ENCODE peak calls at places on chromosomes 2 and 18, in four cellular contexts. O is upper lobe of left lung, T is transverse colon, I is K562. M is an unnamed sample.

GRCh38 chr2:121356058-121356640 is 71.1 kb upstream of the TFCP2L1 start:
- DNase-seq in I (peak; percentile 58), T (peak; percentile 59), O (no peak), M (peak; percentile 60)

GRCh38 chr18:36186461-36187137 is 698 bp upstream of the MOCOS start:
- DNase-seq in O (peak; percentile 90), I (peak; percentile 64), T (peak; percentile 71), M (no peak)

GRCh38 chr2:30155889-30156658 is 9.3 kb downstream of the YPEL5 start:
- DNase-seq in O (no peak), I (no peak), T (no peak), M (no peak)

GRCh38 chr2:232088771-232089170 is 127.3 kb downstream of the DIS3L2 start:
- DNase-seq in T (no peak), I (no peak), O (no peak), M (no peak)

GRCh38 chr2:152468832-152469692 is 134.1 kb downstream of the FMNL2 start:
- DNase-seq in T (peak; percentile 16), O (no peak), I (no peak), M (no peak)

GRCh38 chr2:33073018-33073417 is 126.3 kb downstream of the LTBP1 start:
- DNase-seq in T (no peak), O (no peak), I (no peak), M (no peak)

GRCh38 chr2:160492401-160493226 is 993 bp downstream of the RBMS1 start:
- DNase-seq in O (peak; percentile 94), T (peak; percentile 56), I (peak; percentile 23), M (peak; percentile 42)

GRCh38 chr2:133825778-133826177 is 257.5 kb upstream of the NCKAP5 start:
- DNase-seq in I (no peak), O (no peak), T (no peak), M (no peak)

GRCh38 chr2:201116959-201117734 is 1.2 kb downstream of the CFLAR start:
- DNase-seq in T (peak; percentile 65), O (no peak), I (peak; percentile 54), M (peak; percentile 76)

GRCh38 chr2:121530210-121530562 is 494 bp upstream of the RNU4ATAC start:
- DNase-seq in O (no peak), I (peak; percentile 74), T (peak; percentile 75), M (no peak)

GRCh38 chr2:217086038-217086522 is 226.2 kb upstream of the TNP1 start:
- DNase-seq in T (no peak), I (no peak), O (no peak), M (peak; percentile 33)

GRCh38 chr2:161030260-161031063 is 129.8 kb upstream of the TANK start:
- DNase-seq in T (peak; percentile 10), I (no peak), O (no peak), M (no peak)

GRCh38 chr2:17851731-17852585 is 26.5 kb upstream of the KCNS3 start:
- DNase-seq in T (peak; percentile 47), I (peak; percentile 58), O (peak; percentile 6), M (peak; percentile 26)

GRCh38 chr2:45675130-45675812 is 23.8 kb downstream of the PRKCE start:
- DNase-seq in I (no peak), T (peak; percentile 56), O (no peak), M (no peak)

GRCh38 chr2:45826476-45826875 is 175.0 kb downstream of the PRKCE start:
- DNase-seq in O (no peak), I (no peak), T (no peak), M (no peak)

GRCh38 chr2:8003462-8004075 is 678.3 kb upstream of the ID2 start:
- DNase-seq in O (peak; percentile 62), T (peak; percentile 19), I (no peak), M (peak; percentile 32)

GRCh38 chr2:178123163-178123562 is 10.9 kb downstream of the RBM45 start:
- DNase-seq in I (no peak), T (no peak), O (no peak), M (no peak)

GRCh38 chr2:45910473-45911060 is 259.1 kb downstream of the PRKCE start:
- DNase-seq in T (no peak), O (peak; percentile 17), I (no peak), M (no peak)

GRCh38 chr18:57231846-57232245 is 85.0 kb downstream of the BOD1L2 start:
- DNase-seq in T (no peak), I (no peak), O (peak; percentile 15), M (no peak)

DNA sequence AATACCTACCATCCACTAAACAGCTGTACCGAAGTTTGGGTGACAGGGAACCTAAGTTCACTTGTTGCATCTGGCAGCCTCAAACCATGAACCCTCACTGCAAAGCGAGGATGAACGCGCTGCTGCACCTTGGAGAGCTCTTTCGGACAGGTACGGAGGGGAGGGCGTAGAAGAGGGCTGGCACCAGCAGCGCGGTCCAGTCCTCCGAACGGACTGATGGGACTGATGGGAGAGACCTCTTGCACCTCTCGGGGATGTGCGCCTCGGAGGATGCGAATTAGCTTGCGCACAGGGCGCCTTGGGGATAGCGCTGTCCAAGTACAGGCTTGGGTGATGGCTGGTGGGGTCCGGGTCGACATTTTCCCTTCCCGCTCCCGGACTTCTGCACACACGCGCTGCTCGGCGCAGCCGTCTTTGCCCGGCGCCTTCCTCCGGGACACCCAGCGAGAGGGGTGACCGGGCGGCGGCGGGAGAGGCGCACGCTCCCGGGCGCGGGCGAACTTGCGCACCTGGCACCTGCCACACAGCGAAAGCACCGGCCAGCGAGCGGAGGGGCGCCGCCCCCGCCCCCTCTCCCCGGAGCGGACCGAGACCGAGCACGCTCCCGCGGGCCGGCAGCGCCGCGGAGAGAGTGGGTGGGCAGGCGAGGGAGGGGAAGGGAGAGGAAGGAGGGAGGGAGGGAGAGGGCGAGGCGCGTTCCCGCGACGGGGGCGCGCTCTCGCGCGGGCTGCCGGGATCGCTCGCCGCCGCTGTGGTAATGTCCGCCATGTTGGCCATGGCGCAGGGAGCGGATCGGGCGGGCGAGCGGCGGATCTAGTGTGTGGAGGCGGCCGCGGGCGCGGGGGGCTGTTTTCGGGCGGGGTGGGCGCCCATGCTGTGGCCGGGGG is at the start of gene EPC2:
- DNase-seq in T (peak; percentile 91), I (peak; percentile 94), O (peak; percentile 99), M (peak; percentile 76)
- TF ChIP-seq POLR2A in T (peak; percentile 41), I (peak; percentile 96), O (no peak), M (peak; percentile 42)

DNA sequence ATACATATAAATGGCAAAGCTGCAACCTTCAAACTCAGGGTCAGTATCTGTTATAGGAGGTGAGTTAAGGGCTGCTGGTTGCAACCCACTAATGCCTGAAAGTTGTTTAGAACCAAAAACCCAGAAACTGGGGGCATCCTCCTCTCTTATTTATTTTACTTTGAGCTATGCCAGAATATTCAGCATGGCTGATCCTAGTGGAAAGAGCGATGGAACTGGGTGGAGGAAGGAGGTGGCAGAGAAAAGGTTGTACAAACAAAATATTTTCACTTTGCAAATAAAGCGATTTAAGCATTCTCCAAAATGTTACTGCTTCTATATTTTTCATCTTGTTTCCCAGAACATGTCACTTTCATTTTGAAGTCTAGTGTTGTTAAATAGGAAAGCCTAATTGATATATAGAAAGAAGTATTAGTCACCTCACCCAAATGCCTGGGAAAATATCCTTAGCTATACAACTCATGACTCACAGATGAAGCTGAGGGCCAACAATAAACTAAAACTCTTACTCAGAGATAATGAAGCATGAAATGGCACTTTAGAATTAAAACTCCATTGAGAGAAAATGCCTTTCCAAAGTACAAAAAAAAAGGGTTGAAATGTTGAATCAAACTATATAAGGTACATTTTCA is 251.4 kb upstream of the UBE2E3 start:
- DNase-seq in I (no peak), O (no peak), T (no peak), M (no peak)
- TF ChIP-seq EP300 in I (no peak), O (no peak), T (no peak), M (no peak)

GRCh38 chr2:223042284-223042683 is 9.7 kb upstream of the KCNE4 start:
- DNase-seq in O (no peak), I (no peak), T (no peak), M (no peak)
- H3K27ac ChIP-seq in O (no peak overlapping the region), I (peak overlapping the region; percentile 83), T (no peak overlapping the region), M (no peak overlapping the region)

GRCh38 chr2:174397773-174398172 is 2.2 kb downstream of the SCRN3 start:
- DNase-seq in O (no peak), T (no peak), I (no peak), M (no peak)

GRCh38 chr2:174399171-174399570 is 3.6 kb downstream of the SCRN3 start:
- DNase-seq in I (no peak), T (no peak), O (no peak), M (no peak)

GRCh38 chr2:174400853-174401252 is 5.3 kb downstream of the SCRN3 start:
- DNase-seq in I (no peak), O (no peak), T (no peak), M (no peak)

GRCh38 chr2:174392706-174393105 is 2.8 kb upstream of the SCRN3 start:
- DNase-seq in T (no peak), I (no peak), O (no peak), M (no peak)

DNA sequence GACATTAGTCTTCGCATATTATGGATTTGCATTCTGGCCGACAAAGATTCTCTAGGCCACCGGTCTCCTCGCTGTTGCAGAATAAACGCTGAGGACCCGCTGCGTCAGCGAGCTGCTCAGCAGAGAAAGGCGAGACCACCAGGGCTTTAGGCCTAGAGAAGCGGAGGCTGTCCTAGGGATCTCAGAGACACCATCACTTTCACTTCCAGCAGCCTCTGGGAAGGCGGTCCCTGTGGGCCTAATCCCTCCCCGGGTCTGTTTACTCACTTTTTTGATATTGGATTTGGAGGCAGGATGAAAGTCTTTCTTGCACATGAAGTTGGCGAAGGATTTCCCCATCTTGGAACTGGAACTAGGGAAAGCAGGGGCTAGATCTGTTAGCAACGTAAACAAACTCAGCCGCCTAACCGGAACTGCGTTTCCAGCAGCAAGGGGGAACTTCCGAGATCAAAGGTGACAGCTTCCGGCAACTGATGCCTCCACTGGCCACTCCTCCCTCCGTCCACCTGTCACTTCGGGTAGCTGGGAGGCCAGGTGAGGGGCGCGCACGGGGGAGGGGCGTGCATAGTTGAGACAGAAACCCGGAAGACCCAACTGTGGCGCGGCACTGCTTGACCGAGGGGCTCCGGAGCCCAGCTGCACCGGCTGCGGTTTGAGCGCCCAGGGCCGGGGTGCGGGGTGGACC is at the start of gene SCRN3:
- DNase-seq in I (peak; percentile 89), O (peak; percentile 92), T (peak; percentile 87), M (peak; percentile 29)
- TF ChIP-seq POLR2A in I (peak; percentile 88), O (no peak), T (peak; percentile 33), M (peak; percentile 21)

DNA sequence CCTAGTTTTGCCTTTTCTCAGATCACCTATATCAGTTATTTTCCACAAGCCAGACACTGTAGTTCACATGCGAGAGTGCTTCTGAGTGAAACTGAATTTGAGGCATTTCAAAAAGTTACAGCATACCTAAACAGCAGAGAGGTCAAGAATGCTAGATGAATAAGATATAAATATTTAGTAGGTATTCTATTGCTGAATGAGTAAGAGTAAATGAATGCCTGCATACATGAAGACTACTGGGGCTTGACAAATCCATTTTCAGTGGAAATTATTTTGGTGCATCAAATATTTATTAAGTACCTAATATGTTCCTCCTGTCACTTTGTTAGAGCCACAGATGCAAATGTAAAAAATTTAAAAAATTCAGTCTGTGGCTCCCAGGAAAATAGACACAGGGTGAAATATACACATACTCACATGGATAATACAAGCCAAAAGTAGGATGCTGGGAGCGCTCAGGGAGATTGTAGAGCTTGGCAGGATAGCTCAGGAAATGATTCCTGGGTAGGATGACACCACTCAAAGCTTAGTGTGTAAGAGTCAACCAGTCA is 27.6 kb upstream of the CDC42EP3 start:
- DNase-seq in O (no peak), I (no peak), T (no peak), M (no peak)
- TF ChIP-seq EP300 in O (no peak), I (no peak), T (no peak), M (no peak)

GRCh38 chr2:171365778-171366177 is 68.0 kb downstream of the METTL8 start:
- DNase-seq in O (no peak), T (no peak), I (no peak), M (no peak)
- H3K27ac ChIP-seq in O (no peak overlapping the region), T (no peak overlapping the region), I (no peak overlapping the region), M (no peak overlapping the region)

DNA sequence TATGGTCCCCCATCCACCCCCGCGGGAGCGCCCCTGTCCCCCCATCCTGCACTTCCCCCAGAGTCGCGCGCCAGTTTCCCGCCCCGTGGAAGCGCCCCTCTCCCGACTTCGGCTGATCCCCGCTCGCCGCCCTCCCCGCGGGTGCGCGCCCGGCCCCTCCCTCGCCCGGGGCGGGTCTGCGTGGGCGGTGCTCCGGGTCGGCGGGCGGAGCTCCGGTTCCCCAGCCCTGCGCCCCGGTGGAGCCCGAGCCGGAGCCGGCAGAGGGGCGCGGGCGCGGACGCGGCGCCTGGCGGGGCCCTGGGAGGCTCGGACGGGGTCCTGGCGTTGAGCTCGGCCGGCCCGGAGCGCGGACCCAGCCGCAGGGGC is at the start of gene SNTG2:
- DNase-seq in T (peak; percentile 48), O (peak; percentile 89), I (peak; percentile 85), M (no peak)
- TF ChIP-seq POLR2A in T (no peak), O (no peak), I (no peak), M (peak; percentile 64)

M was measured in tibial nerve.